ENCODE peak calls at places on chromosomes 2 and 18, in seven cellular contexts. F is neural crest cell, B is HFFc6, T is GM13977, G is putamen, Z is HL-60, N is LoVo. A is an unnamed sample.

GRCh38 chr2:47002480-47003381 is 87.1 kb upstream of the MCFD2 start:
- DNase-seq in Z (no peak), N (no peak), T (no peak), F (peak), B (peak), G (peak), A (no peak)

GRCh38 chr2:150479075-150479915 is 8.2 kb downstream of the RND3 start:
- DNase-seq in T (no peak), Z (no peak), N (peak), G (no peak), B (no peak), F (no peak), A (no peak)

GRCh38 chr18:68985172-68985820 is 187.4 kb downstream of the CCDC102B start:
- DNase-seq in T (no peak), B (no peak), Z (no peak), G (no peak), F (no peak), N (no peak), A (no peak)

GRCh38 chr2:194819367-194819766 is 837.7 kb upstream of the SLC39A10 start:
- DNase-seq in F (no peak), N (no peak), T (no peak), Z (no peak), B (no peak), G (no peak), A (peak)

GRCh38 chr2:141027221-141027620 is 1103.6 kb downstream of the LRP1B start:
- DNase-seq in B (no peak), F (no peak), T (no peak), G (no peak), Z (no peak), N (no peak), A (no peak)

GRCh38 chr2:133521146-133521745 is 47.0 kb downstream of the NCKAP5 start:
- DNase-seq in G (no peak), N (no peak), Z (no peak), T (no peak), F (no peak), B (no peak), A (peak)

GRCh38 chr2:224884188-224884587 is 158.1 kb downstream of the DOCK10 start:
- DNase-seq in G (no peak), B (peak), F (no peak), Z (peak), T (no peak), N (no peak), A (peak)

GRCh38 chr2:67522154-67522553 is 125.0 kb downstream of the ETAA1 start:
- DNase-seq in F (no peak), T (no peak), N (no peak), Z (no peak), B (no peak), G (no peak), A (no peak)

GRCh38 chr2:71458413-71459083 is 5.2 kb downstream of the DYSF start:
- DNase-seq in G (no peak), B (peak), F (no peak), Z (no peak), T (no peak), N (no peak), A (no peak)

A was measured in NCI-H460.